ENCODE peak calls at places on chromosomes 5 and 9, in nine cellular contexts. I, K, N, W, Q, T, L, D and Y are unnamed samples.

GRCh38 chr5:124783794-124784193 is 37.4 kb upstream of the ZNF608 start:
- DNase-seq in K (no peak), D (no peak), I (no peak), W (no peak), L (no peak), N (no peak), Q (no peak), T (no peak), Y (peak)

GRCh38 chr5:177526191-177526590 is 9.4 kb upstream of the DDX41 start:
- DNase-seq in K (no peak), W (no peak), Q (no peak), N (no peak), L (no peak), I (no peak), T (no peak), D (no peak), Y (no peak)

GRCh38 chr5:67287795-67288194 is 91.2 kb upstream of the CD180 start:
- DNase-seq in W (no peak), D (no peak), I (no peak), N (no peak), L (no peak), K (peak), T (no peak), Q (no peak), Y (peak)

GRCh38 chr5:171580506-171581265 is 161.2 kb downstream of the FGF18 start:
- DNase-seq in T (no peak), L (no peak), K (no peak), N (no peak), Q (no peak), W (peak), D (no peak), I (no peak), Y (no peak)

GRCh38 chr9:15187589-15187988 is 119.4 kb downstream of the TTC39B start:
- DNase-seq in N (no peak), K (no peak), D (no peak), I (no peak), T (no peak), Q (no peak), W (no peak), L (no peak), Y (no peak)

GRCh38 chr9:126608551-126608950 is 5.2 kb upstream of the LMX1B start:
- DNase-seq in D (no peak), W (no peak), T (no peak), I (no peak), Q (no peak), N (no peak), K (no peak), L (no peak), Y (no peak)

GRCh38 chr5:39912880-39913279 is 488.1 kb upstream of the DAB2 start:
- DNase-seq in L (no peak), I (no peak), W (no peak), T (no peak), N (no peak), D (no peak), K (no peak), Q (no peak), Y (no peak)

GRCh38 chr5:156414381-156414780 is 87.4 kb downstream of the SGCD start:
- DNase-seq in Q (no peak), L (no peak), N (no peak), K (no peak), D (no peak), I (no peak), T (no peak), W (no peak), Y (peak)

GRCh38 chr9:110112792-110113191 is 95.2 kb downstream of the C9orf152 start:
- DNase-seq in N (no peak), L (no peak), K (no peak), I (no peak), T (no peak), W (no peak), D (no peak), Q (no peak), Y (no peak)

GRCh38 chr5:10441083-10441991 is at the start of gene ROPN1L:
- DNase-seq in K (no peak), Q (peak), I (no peak), L (peak), D (peak), N (peak), T (peak), W (peak), Y (peak)

GRCh38 chr5:130227699-130228098 is 323.4 kb downstream of the CHSY3 start:
- DNase-seq in T (no peak), K (no peak), I (no peak), D (no peak), N (no peak), L (no peak), Q (no peak), W (no peak), Y (no peak)

GRCh38 chr9:76866689-76867088 is 39.2 kb downstream of the PRUNE2 start:
- DNase-seq in D (no peak), N (no peak), K (peak), W (peak), Q (no peak), L (no peak), I (peak), T (no peak), Y (peak)

GRCh38 chr9:69104830-69105527 is 69.1 kb upstream of the TJP2 start:
- DNase-seq in I (no peak), D (peak), K (no peak), Q (no peak), T (peak), N (no peak), L (no peak), W (peak), Y (peak)

GRCh38 chr9:136141716-136142415 is 23.2 kb upstream of the TMEM250 start:
- DNase-seq in W (no peak), K (no peak), N (no peak), L (no peak), I (no peak), D (no peak), T (no peak), Q (no peak), Y (no peak)

GRCh38 chr5:176131771-176132170 is 106.5 kb upstream of the SIMC1 start:
- DNase-seq in I (no peak), W (no peak), D (no peak), K (no peak), L (no peak), T (no peak), Q (no peak), N (no peak), Y (no peak)

GRCh38 chr5:168822745-168823281 is 243.6 kb upstream of the PANK3 start:
- DNase-seq in N (no peak), L (no peak), K (no peak), Q (no peak), T (no peak), I (no peak), W (peak), D (no peak), Y (peak)

GRCh38 chr5:9567039-9567438 is 21.2 kb upstream of the SEMA5A start:
- DNase-seq in T (no peak), W (no peak), Q (no peak), K (no peak), N (no peak), L (no peak), D (no peak), I (no peak), Y (no peak)

GRCh38 chr9:12856608-12857007 is 81.8 kb downstream of the LURAP1L start:
- DNase-seq in K (no peak), Q (no peak), L (no peak), N (no peak), D (no peak), T (no peak), W (no peak), I (no peak), Y (no peak)

GRCh38 chr5:10059611-10060379 is 189.9 kb downstream of the ATPSCKMT start:
- DNase-seq in W (no peak), K (no peak), I (no peak), T (no peak), D (no peak), N (peak), L (no peak), Q (no peak), Y (no peak)

GRCh38 chr5:151126199-151126645 is 31.4 kb downstream of the ANXA6 start:
- DNase-seq in I (peak), L (peak), T (peak), N (peak), K (no peak), D (peak), Q (peak), W (peak), Y (peak)

DNA sequence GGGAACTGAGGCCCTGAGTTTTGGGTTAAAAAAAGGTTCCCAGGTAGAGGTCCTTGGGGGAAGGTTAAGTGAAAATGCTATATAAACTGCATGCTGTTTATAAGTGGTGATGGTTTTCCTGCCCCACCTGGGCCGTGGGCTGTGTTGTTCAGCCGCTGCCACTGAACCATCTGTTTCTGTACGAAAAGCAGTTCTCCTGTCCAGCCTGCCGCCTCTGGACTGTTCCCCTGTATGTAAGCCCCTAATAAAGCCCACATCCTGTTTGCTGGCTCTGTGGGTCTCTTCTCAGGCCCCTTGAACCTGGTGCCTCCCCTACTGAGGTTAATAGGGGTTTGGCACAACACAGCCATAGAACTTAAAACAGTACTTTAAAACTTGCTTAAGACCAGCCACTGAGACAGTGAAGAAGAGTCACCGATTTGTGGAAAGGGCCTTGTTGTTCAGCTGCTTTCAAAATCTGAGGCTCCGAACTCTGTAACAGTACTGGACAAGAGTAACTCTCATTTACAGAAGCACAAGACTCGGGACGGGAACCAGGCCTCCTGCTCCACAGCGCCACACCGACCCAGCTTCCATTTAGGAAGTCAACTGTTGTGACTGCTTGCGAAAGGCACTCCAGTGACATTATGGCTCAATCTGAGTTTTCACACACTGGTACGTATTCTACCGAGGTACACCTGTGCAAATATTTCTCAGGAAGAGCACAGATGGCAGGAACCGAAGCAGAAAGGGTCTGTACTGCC is 192.5 kb downstream of the CDK5RAP2 start:
- DNase-seq in L (no peak), Q (no peak), D (no peak), W (no peak), I (no peak), K (no peak), T (no peak), N (no peak), Y (no peak)
- TF ChIP-seq CTCF in L (no peak), Q (no peak), D (no peak), W (no peak), I (no peak), K (no peak), T (no peak), N (no peak), Y (no peak)

GRCh38 chr5:143721960-143722359 is 90.0 kb upstream of the HMHB1 start:
- DNase-seq in D (no peak), Q (no peak), K (peak), I (no peak), T (no peak), W (no peak), L (no peak), N (no peak), Y (no peak)
- TF ChIP-seq CTCF in D (no peak), Q (no peak), K (no peak), I (no peak), T (no peak), W (no peak), L (no peak), N (no peak), Y (no peak)

GRCh38 chr9:35814106-35814840 is 569 bp downstream of the HINT2 start:
- DNase-seq in I (no peak), N (peak), W (peak), K (no peak), D (peak), Q (peak), L (peak), T (peak), Y (peak)
- TF ChIP-seq CTCF in I (no peak), N (peak), W (peak), K (peak), D (no peak), Q (no peak), L (no peak), T (no peak), Y (peak)

DNA sequence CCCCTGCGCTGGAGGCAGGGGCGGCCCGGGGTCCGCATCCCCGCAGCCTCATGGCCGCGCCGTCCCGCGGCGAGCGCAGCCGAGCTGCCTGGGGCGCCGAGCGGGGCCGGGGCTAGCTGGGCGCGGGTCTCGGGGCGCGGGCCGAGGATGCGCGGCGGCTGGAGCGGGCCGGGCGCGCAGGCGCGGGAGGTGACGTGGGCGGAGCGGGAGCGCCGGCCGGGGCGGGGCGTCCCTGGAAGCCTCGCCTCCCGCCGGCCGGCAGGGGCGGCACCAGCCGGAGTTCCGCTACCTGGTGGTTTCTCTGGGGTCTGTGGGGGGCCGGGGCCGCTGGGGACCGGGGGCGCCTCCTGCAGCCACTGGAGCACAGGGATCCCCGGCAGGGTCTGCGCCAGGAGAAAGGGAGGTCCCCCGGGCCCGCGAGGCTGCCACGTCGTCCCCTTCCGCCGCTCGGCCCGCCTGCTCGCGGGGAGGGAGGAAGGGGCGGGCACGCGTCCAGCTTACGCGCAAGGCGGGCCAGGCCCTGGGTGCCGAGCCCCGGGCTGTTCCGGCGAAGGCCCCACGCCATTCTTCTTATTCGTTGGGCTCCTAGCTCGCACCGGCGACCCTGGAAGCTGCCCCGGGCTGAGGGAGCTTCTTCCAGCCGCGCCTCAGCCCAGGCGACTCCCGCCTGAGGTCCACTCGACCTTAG is at the start of gene LPCAT1:
- DNase-seq in K (no peak), Q (peak), I (no peak), N (peak), T (peak), L (peak), D (peak), W (peak), Y (peak)
- TF ChIP-seq CTCF in K (no peak), Q (no peak), I (no peak), N (no peak), T (no peak), L (no peak), D (no peak), W (no peak), Y (no peak)

GRCh38 chr5:21823588-21823987 is 1029.6 kb downstream of the CDH12 start:
- DNase-seq in I (no peak), Q (no peak), K (no peak), W (peak), N (no peak), D (no peak), T (no peak), L (no peak), Y (peak)

GRCh38 chr5:21820527-21820926 is 1032.6 kb downstream of the CDH12 start:
- DNase-seq in W (no peak), T (no peak), I (no peak), Q (no peak), K (no peak), L (no peak), D (no peak), N (no peak), Y (no peak)

GRCh38 chr5:21823076-21823574 is 1030.0 kb downstream of the CDH12 start:
- DNase-seq in T (no peak), W (no peak), K (no peak), L (no peak), D (no peak), Q (no peak), I (no peak), N (no peak), Y (no peak)

GRCh38 chr5:21817668-21818419 is 1035.3 kb downstream of the CDH12 start:
- DNase-seq in D (no peak), N (no peak), W (no peak), Q (no peak), K (no peak), T (no peak), I (no peak), L (no peak), Y (peak)
- TF ChIP-seq CTCF in D (peak), N (no peak), W (peak), Q (no peak), K (no peak), T (no peak), I (no peak), L (peak), Y (peak)

GRCh38 chr9:35645736-35646582 is 4.8 kb downstream of the SIT1 start:
- DNase-seq in I (no peak), W (peak), L (peak), T (peak), Q (no peak), N (peak), D (peak), K (no peak), Y (peak)
- TF ChIP-seq CTCF in I (no peak), W (peak), L (no peak), T (no peak), Q (no peak), N (no peak), D (no peak), K (peak), Y (no peak)

DNA sequence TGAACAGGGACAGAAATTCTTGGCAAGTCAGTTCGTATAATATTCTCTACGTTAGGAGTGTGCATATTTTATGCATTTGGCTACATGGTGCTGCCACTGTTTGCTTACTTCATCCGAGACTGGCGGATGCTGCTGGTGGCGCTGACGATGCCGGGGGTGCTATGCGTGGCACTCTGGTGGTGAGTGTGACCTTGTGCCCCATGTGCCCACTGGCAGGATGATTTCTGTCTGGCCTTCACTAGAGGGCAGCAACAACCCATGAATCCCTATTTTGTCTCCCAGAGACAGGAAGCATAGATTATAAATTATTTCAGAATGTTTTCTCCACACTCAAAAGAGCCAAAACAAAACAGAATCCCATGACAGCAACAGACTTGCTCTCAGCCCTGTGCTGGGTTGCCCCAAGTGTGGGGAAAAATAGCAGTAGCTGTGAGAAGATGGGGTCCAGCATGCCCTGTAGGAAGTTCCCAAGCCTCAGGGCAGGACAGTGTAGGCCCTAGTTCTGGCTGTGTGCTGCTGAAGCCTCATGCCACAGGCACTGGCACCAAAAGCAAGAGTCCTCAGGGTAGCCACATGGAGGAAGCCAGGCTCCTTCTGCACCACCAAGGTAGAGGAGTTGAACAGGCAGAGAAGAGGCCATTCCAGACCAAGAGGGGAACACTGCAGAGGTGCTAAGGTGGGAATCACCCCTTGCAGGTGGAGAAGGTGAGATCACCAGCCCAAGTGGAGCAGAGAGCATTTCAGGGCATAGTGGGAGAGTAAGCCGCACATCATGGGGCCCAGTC is 16.0 kb downstream of the SLC22A5 start:
- DNase-seq in T (peak), I (peak), Q (peak), W (peak), D (no peak), L (peak), K (no peak), N (peak), Y (peak)
- TF ChIP-seq CTCF in T (peak), I (peak), Q (peak), W (peak), D (peak), L (peak), K (peak), N (peak), Y (peak)